ENCODE peak calls at places on chromosomes 7 and 10, in four cellular contexts. Y, K, X and H are unnamed samples.

GRCh38 chr10:50542871-50543270 is 80.9 kb downstream of the SGMS1 start:
- DNase-seq in Y (no peak), K (no peak), X (no peak), H (no peak)

GRCh38 chr10:117596666-117597065 is 54.1 kb downstream of the EMX2 start:
- DNase-seq in Y (no peak), K (no peak), X (no peak), H (no peak)

GRCh38 chr7:78037603-78038002 is 239.0 kb downstream of the PHTF2 start:
- DNase-seq in Y (no peak), K (no peak), X (no peak), H (no peak)

GRCh38 chr10:43048301-43049051 is 28.4 kb upstream of the RET start:
- DNase-seq in Y (no peak), K (no peak), X (no peak), H (no peak)

GRCh38 chr7:118699222-118699621 is 474.7 kb downstream of the ANKRD7 start:
- DNase-seq in Y (no peak), K (no peak), X (no peak), H (no peak)

GRCh38 chr7:79090543-79090942 is 362.9 kb downstream of the MAGI2 start:
- DNase-seq in Y (no peak), K (no peak), X (no peak), H (no peak)

GRCh38 chr10:119207367-119207668 is at the start of gene GRK5:
- DNase-seq in Y (peak; percentile 90), K (peak; percentile 92), X (peak; percentile 86), H (peak; percentile 94)

GRCh38 chr7:44235582-44236332 is 35.0 kb downstream of the YKT6 start:
- DNase-seq in Y (no peak), K (no peak), X (no peak), H (no peak)

GRCh38 chr10:127196227-127196954 is at the start of gene INSYN2A:
- DNase-seq in Y (no peak), K (no peak), X (no peak), H (peak; percentile 82)

GRCh38 chr10:35574924-35575352 is 30.2 kb upstream of the GJD4 start:
- DNase-seq in Y (no peak), K (peak; percentile 33), X (no peak), H (peak; percentile 61)

GRCh38 chr7:148572067-148572522 is 18.5 kb upstream of the C7orf33 start:
- DNase-seq in Y (no peak), K (no peak), X (no peak), H (peak; percentile 30)

GRCh38 chr7:111098011-111098925 is 7.3 kb downstream of the LRRN3 start:
- DNase-seq in Y (peak; percentile 20), K (peak; percentile 20), X (no peak), H (peak; percentile 83)

GRCh38 chr7:27302590-27302989 is 60.0 kb downstream of the EVX1 start:
- DNase-seq in Y (no peak), K (no peak), X (no peak), H (peak; percentile 21)

GRCh38 chr10:113780681-113781250 is 29.3 kb downstream of the PLEKHS1 start:
- DNase-seq in Y (no peak), K (no peak), X (no peak), H (no peak)
- TF ChIP-seq CTCF in Y (peak; percentile 48), K (peak; percentile 17), X (no peak), H (no peak)

GRCh38 chr7:108001759-108002725 is 919 bp downstream of the LAMB1 start:
- DNase-seq in Y (no peak), K (no peak), X (no peak), H (peak; percentile 56)
- TF ChIP-seq REST in Y (no peak), K (no peak), X (no peak), H (no peak)

GRCh38 chr10:36779238-36779846 is 346.1 kb upstream of the ANKRD30A start:
- DNase-seq in Y (peak; percentile 30), K (peak; percentile 13), X (no peak), H (peak; percentile 70)
- TF ChIP-seq CREB1 in Y (no peak), K (no peak), X (no peak), H (no peak)

DNA sequence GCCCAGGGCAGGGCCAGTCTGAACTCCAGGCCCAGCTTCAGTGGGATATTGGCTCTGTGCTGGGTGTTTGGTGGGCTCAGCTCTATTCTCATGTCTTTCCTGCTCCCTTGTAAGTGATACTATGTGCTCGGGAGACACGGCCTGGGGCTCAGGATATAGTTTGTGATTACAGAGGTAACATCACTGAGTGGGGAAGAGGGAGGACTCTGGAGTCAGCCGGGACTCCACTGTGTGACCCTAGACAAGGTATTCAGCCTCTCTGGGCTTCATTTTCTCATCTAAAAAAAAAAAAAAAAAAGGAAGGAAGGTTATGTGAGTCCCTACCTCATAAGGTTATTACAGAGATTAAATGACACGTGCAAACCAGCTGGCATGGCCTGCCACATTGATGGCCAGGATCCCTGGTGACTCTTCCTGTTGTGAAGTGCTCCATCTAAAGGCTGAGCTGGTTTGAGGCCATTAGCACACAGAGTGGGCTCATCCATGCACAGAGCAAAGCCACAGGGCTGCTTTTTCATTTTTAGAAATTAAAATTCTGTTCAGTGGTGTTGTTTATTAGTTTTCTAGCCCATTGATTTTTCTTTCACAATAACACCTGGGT is 15.7 kb downstream of the SLC13A4 start:
- DNase-seq in Y (no peak), K (no peak), X (no peak), H (no peak)
- TF ChIP-seq CTCF in Y (no peak), K (no peak), X (no peak), H (no peak)

DNA sequence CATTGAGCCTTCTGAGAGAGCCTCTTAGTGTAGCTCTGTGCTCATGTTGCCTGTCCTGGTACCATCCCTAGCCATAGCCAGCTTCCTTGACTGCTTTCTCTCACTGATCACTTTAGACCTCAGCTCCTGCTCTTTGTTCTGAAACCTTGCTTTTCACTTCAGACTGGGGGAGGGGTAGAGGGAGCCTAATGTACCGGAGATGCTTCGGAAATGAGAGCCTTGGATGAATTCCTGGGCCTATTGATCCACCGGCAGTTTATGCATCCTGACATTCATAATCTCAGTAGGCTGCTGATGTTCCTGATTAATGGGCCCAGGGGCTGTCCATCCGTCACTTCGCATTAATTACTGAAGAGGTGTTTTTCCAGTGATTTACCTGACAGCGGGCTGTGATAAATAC is 38.8 kb downstream of the R3HCC1L start:
- DNase-seq in Y (no peak), K (no peak), X (no peak), H (peak; percentile 78)
- TF ChIP-seq REST in Y (no peak), K (no peak), X (no peak), H (no peak)

GRCh38 chr7:50359995-50360925 is 55.7 kb downstream of the IKZF1 start:
- DNase-seq in Y (no peak), K (peak; percentile 85), X (no peak), H (no peak)

GRCh38 chr7:50358808-50359207 is 54.3 kb downstream of the IKZF1 start:
- DNase-seq in Y (no peak), K (no peak), X (no peak), H (no peak)

GRCh38 chr7:50357346-50357745 is 52.8 kb downstream of the IKZF1 start:
- DNase-seq in Y (no peak), K (no peak), X (no peak), H (no peak)

GRCh38 chr7:50358306-50358705 is 53.8 kb downstream of the IKZF1 start:
- DNase-seq in Y (no peak), K (no peak), X (no peak), H (no peak)

DNA sequence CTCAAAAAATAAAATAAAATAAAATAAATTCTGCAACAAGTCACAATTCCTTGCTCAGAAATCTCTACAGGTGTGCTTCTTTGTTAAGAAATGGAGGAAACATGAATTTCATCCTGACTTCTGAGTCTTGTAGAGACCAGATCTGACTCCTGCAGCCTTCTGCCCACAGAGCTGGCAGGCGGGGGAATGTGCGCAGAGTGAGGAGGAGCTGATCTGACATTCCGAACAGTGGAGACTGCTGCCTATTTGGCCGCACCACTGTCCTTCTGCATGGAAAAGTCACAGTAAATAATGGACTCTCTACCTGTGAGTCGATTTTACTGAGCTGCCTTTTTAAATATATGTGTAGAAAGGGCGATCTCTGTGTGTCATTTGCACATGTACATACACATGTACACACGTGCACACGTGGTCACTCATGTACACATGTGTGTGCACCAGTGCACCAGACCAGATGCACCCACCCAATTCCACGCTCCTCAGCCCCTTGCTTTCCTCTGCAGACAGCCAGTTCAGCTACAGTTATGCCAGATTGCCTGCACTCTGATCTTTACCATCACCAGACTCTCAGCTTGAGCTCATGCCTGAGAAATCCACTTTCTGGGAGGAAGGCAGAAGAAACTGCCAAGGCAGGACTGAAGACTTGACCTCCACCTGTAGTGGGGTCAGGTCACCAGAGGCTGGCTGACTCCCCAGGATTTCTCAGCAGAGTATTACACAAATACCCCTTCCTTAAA is 54.9 kb downstream of the IKZF1 start:
- DNase-seq in Y (no peak), K (no peak), X (no peak), H (no peak)
- TF ChIP-seq CREB1 in Y (no peak), K (no peak), X (no peak), H (no peak)